ENCODE peak calls at places on chromosomes 7 and 10, in eight cellular contexts. F, I, V, Z, C, S, W and J are unnamed samples.
A peak's percentile ranks its signal among the peaks of the same experiment; 100 is the strongest.

GRCh38 chr7:66967029-66967428 is 28.4 kb downstream of the SBDS start:
- DNase-seq in Z (no peak), F (no peak), W (no peak), S (no peak), C (no peak), I (no peak), V (no peak), J (no peak)

GRCh38 chr10:71243756-71244637 is 31.6 kb downstream of the UNC5B start:
- DNase-seq in W (no peak), C (no peak), F (peak; percentile 91), I (no peak), S (no peak), Z (peak; percentile 58), V (no peak), J (no peak)

GRCh38 chr10:78236416-78237015 is 202.9 kb downstream of the RPS24 start:
- DNase-seq in C (no peak), I (no peak), F (no peak), Z (no peak), W (no peak), V (no peak), S (no peak), J (no peak)

GRCh38 chr10:71829171-71829570 is 21.9 kb downstream of the PSAP start:
- DNase-seq in F (peak; percentile 42), Z (peak; percentile 53), S (no peak), I (no peak), C (no peak), V (no peak), W (no peak), J (no peak)

GRCh38 chr7:120054376-120055100 is 218.4 kb upstream of the KCND2 start:
- DNase-seq in F (no peak), I (peak; percentile 3), V (no peak), W (no peak), C (no peak), S (no peak), Z (no peak), J (no peak)

GRCh38 chr7:835491-836401 is 3.5 kb downstream of the SUN1 start:
- DNase-seq in V (no peak), Z (peak; percentile 16), S (no peak), W (no peak), C (no peak), I (no peak), F (no peak), J (no peak)

GRCh38 chr10:20995123-20995978 is 98.2 kb upstream of the NEBL start:
- DNase-seq in I (no peak), S (no peak), Z (no peak), C (no peak), F (peak; percentile 21), V (no peak), W (no peak), J (no peak)

GRCh38 chr7:148501707-148502139 is 88.8 kb upstream of the C7orf33 start:
- DNase-seq in C (no peak), V (no peak), I (peak; percentile 6), S (no peak), W (no peak), F (peak; percentile 20), Z (no peak), J (peak; percentile 79)

GRCh38 chr7:157854066-157854891 is 517.5 kb downstream of the DNAJB6 start:
- DNase-seq in S (no peak), W (no peak), F (no peak), V (no peak), I (no peak), Z (peak; percentile 54), C (no peak), J (no peak)

GRCh38 chr7:30750574-30751256 is 1.2 kb upstream of the INMT start:
- DNase-seq in V (no peak), Z (peak; percentile 95), F (peak; percentile 98), I (peak; percentile 91), W (no peak), S (no peak), C (peak; percentile 46), J (no peak)

GRCh38 chr10:89373916-89374711 is 3.7 kb upstream of the IFIT1B start:
- DNase-seq in I (peak; percentile 96), V (no peak), S (no peak), Z (peak; percentile 95), F (peak; percentile 96), C (peak; percentile 96), W (no peak), J (no peak)

GRCh38 chr10:454860-455259 is 234.6 kb downstream of the DIP2C start:
- DNase-seq in I (peak; percentile 93), C (peak; percentile 63), V (no peak), S (peak; percentile 68), F (peak; percentile 94), W (no peak), Z (peak; percentile 93), J (no peak)

GRCh38 chr7:102005933-102006332 is 188.5 kb downstream of the CUX1 start:
- DNase-seq in V (no peak), I (no peak), W (no peak), Z (no peak), F (no peak), C (no peak), S (no peak), J (no peak)

GRCh38 chr10:29858352-29859267 is 200.8 kb downstream of the JCAD start:
- DNase-seq in Z (peak; percentile 72), S (peak; percentile 36), I (peak; percentile 76), V (no peak), F (peak; percentile 93), C (peak; percentile 69), W (no peak), J (no peak)

GRCh38 chr10:11875499-11876281 is 52.5 kb downstream of the PROSER2 start:
- DNase-seq in Z (peak; percentile 78), V (peak; percentile 13), F (peak; percentile 91), S (peak; percentile 88), I (peak; percentile 86), W (no peak), C (peak; percentile 93), J (no peak)

GRCh38 chr10:79005126-79005820 is 63.5 kb upstream of the ZMIZ1 start:
- DNase-seq in I (no peak), V (no peak), S (no peak), F (no peak), W (no peak), C (no peak), Z (no peak), J (no peak)

GRCh38 chr10:51620131-51620530 is 79.3 kb downstream of the CSTF2T start:
- DNase-seq in W (no peak), C (no peak), F (no peak), I (no peak), S (no peak), Z (no peak), V (no peak), J (no peak)

GRCh38 chr7:85160223-85160622 is 26.6 kb downstream of the SEMA3D start:
- DNase-seq in S (no peak), F (peak; percentile 54), Z (peak; percentile 68), V (no peak), I (peak; percentile 58), C (no peak), W (no peak), J (no peak)
- H3K4me3 ChIP-seq in S (no peak overlapping the region), F (no peak overlapping the region), Z (no peak overlapping the region), V (no peak overlapping the region), I (no peak overlapping the region), C (no peak overlapping the region), W (no peak overlapping the region), J (no peak overlapping the region)

GRCh38 chr10:4645836-4646235 is 180.2 kb upstream of the AKR1E2 start:
- DNase-seq in W (no peak), S (no peak), Z (no peak), F (no peak), V (no peak), C (no peak), I (no peak), J (no peak)

GRCh38 chr10:4635883-4636282 is 190.1 kb upstream of the AKR1E2 start:
- DNase-seq in F (no peak), S (no peak), W (no peak), Z (no peak), I (no peak), C (no peak), V (no peak), J (no peak)

GRCh38 chr10:4638116-4638515 is 187.9 kb upstream of the AKR1E2 start:
- DNase-seq in V (no peak), I (no peak), W (no peak), Z (no peak), C (peak; percentile 14), F (peak; percentile 9), S (no peak), J (no peak)

GRCh38 chr10:4635394-4635793 is 190.6 kb upstream of the AKR1E2 start:
- DNase-seq in C (no peak), F (peak; percentile 9), S (no peak), I (no peak), V (no peak), Z (peak; percentile 34), W (no peak), J (no peak)

DNA sequence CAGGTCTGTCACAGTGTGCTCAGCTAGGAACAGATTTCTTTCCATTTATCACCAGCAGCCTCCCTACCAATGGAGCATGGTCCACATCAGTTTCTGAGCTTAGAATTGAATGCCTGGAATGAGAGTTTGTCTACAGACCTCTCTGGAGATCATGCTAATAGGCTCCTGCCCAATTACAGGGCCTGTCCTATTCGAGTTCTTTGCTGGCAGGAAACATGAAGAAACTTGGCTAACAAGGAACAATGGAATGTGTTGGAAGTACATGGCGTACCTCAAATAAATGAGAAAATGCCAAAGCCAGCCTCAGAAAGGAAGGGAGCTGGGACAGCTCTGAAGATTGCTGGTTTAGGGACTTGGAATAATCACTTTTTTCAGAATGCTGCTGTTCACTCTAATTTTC is 186.0 kb upstream of the AKR1E2 start:
- DNase-seq in Z (peak; percentile 49), W (no peak), C (no peak), V (no peak), I (peak; percentile 25), F (peak; percentile 28), S (no peak), J (no peak)
- H3K4me3 ChIP-seq in Z (no peak overlapping the region), W (no peak overlapping the region), C (no peak overlapping the region), V (no peak overlapping the region), I (no peak overlapping the region), F (no peak overlapping the region), S (no peak overlapping the region), J (no peak overlapping the region)

GRCh38 chr7:131726680-131727079 is 170.3 kb upstream of the PODXL start:
- DNase-seq in C (no peak), I (no peak), W (no peak), V (no peak), F (no peak), S (no peak), Z (no peak), J (no peak)
- H3K4me3 ChIP-seq in C (no peak overlapping the region), I (no peak overlapping the region), W (no peak overlapping the region), V (no peak overlapping the region), F (no peak overlapping the region), S (no peak overlapping the region), Z (no peak overlapping the region), J (no peak overlapping the region)

DNA sequence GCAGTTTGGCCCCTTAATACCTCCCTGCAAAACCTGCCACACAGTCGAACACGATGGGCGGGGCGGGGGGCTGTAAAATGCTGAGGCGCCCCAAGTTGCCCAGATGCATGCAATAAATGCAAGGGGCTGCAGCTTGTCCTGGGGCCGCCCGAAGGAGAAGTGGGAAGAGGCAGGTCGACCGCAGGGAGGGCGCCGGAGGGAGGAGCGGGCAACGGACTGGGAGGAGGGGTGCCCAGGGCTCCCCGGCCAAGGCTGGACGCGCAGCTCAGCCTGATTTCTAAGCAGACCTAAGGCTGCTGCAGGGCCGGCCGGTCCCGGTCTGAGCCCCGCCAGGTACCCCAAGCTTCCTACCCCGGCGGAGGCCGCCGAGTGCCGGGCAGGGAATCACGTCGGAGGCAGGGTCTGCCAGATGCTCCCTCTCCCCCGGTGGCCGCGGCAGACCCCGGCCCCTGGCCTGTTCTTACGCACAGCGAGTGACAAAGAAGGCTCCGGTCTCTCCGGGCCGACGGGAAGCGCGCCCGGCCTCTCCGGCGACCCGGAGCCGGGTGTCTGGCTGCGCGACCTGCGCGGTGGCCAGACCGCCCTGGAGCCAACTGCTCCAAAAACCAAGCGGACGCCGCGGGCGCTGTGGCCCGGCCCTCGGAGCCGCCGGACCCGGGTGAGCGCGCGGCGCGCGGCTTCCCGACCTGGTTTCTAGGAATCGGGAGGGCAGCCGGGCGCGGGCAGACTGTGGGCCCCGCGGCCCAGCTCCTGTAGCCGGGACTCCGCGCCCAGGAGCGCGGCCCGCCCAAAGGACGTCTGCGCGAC is 740 bp upstream of the EBF3 start:
- DNase-seq in S (no peak), C (no peak), W (no peak), F (peak; percentile 53), I (no peak), V (no peak), Z (no peak), J (no peak)
- H3K4me3 ChIP-seq in S (no peak overlapping the region), C (no peak overlapping the region), W (no peak overlapping the region), F (peak overlapping the region; percentile 55), I (no peak overlapping the region), V (no peak overlapping the region), Z (peak overlapping the region; percentile 27), J (no peak overlapping the region)